ENCODE peak calls at places on chromosomes 13 and 19, in seven cellular contexts. One of them, this sample, is unnamed.

GRCh38 chr19:1811942-1812425 is at the start of gene ATP8B3:
- DNase-seq in neuronal stem cell: no peak
- DNase-seq in IMR-90: no peak
- DNase-seq in trophoblast cell: no peak
- DNase-seq in mesendoderm: no peak
- DNase-seq in H9: no peak
- DNase-seq in H1: peak
- DNase-seq in this sample: no peak

GRCh38 chr19:11507370-11508078 is 1.9 kb upstream of the ZNF653 start:
- DNase-seq in neuronal stem cell: no peak
- DNase-seq in IMR-90: no peak
- DNase-seq in trophoblast cell: no peak
- DNase-seq in mesendoderm: no peak
- DNase-seq in H9: no peak
- DNase-seq in H1: no peak
- DNase-seq in this sample: no peak

GRCh38 chr19:45414468-45414867 is 8.0 kb downstream of the POLR1G start:
- DNase-seq in neuronal stem cell: no peak
- DNase-seq in IMR-90: no peak
- DNase-seq in trophoblast cell: no peak
- DNase-seq in mesendoderm: no peak
- DNase-seq in H9: no peak
- DNase-seq in H1: no peak
- DNase-seq in this sample: no peak

GRCh38 chr19:28472111-28472510 is 740.8 kb downstream of the UQCRFS1 start:
- DNase-seq in neuronal stem cell: no peak
- DNase-seq in IMR-90: no peak
- DNase-seq in trophoblast cell: peak
- DNase-seq in mesendoderm: no peak
- DNase-seq in H9: no peak
- DNase-seq in H1: no peak
- DNase-seq in this sample: no peak

GRCh38 chr19:4594199-4594598 is 34.7 kb upstream of the SEMA6B start:
- DNase-seq in neuronal stem cell: no peak
- DNase-seq in IMR-90: peak
- DNase-seq in trophoblast cell: no peak
- DNase-seq in mesendoderm: no peak
- DNase-seq in H9: no peak
- DNase-seq in H1: no peak
- DNase-seq in this sample: peak

GRCh38 chr19:17496337-17496997 is 15.0 kb upstream of the PGLS start:
- DNase-seq in neuronal stem cell: peak
- DNase-seq in IMR-90: peak
- DNase-seq in trophoblast cell: peak
- DNase-seq in mesendoderm: peak
- DNase-seq in H9: peak
- DNase-seq in H1: peak
- DNase-seq in this sample: peak

GRCh38 chr13:42990147-42990990 is 1.7 kb downstream of the EPSTI1 start:
- DNase-seq in neuronal stem cell: no peak
- DNase-seq in IMR-90: peak
- DNase-seq in trophoblast cell: no peak
- DNase-seq in mesendoderm: no peak
- DNase-seq in H9: no peak
- DNase-seq in H1: no peak
- DNase-seq in this sample: peak

GRCh38 chr19:12064266-12065099 is at the start of gene ZNF844:
- DNase-seq in neuronal stem cell: peak
- DNase-seq in IMR-90: peak
- DNase-seq in trophoblast cell: peak
- DNase-seq in mesendoderm: peak
- DNase-seq in H9: peak
- DNase-seq in H1: peak
- DNase-seq in this sample: peak

GRCh38 chr19:23901360-23901759 is 13.3 kb upstream of the ZNF726 start:
- DNase-seq in neuronal stem cell: no peak
- DNase-seq in IMR-90: no peak
- DNase-seq in trophoblast cell: no peak
- DNase-seq in mesendoderm: no peak
- DNase-seq in H9: no peak
- DNase-seq in H1: no peak
- DNase-seq in this sample: no peak

GRCh38 chr13:99827011-99827410 is 144.6 kb downstream of the ZIC5 start:
- DNase-seq in neuronal stem cell: no peak
- DNase-seq in IMR-90: no peak
- DNase-seq in trophoblast cell: no peak
- DNase-seq in mesendoderm: no peak
- DNase-seq in H9: no peak
- DNase-seq in H1: no peak
- DNase-seq in this sample: no peak

GRCh38 chr19:46426506-46427162 is 2.1 kb downstream of the PNMA8C start:
- DNase-seq in neuronal stem cell: peak
- DNase-seq in IMR-90: peak
- DNase-seq in trophoblast cell: peak
- DNase-seq in mesendoderm: peak
- DNase-seq in H9: peak
- DNase-seq in H1: peak
- DNase-seq in this sample: peak

GRCh38 chr19:44435441-44435840 is 12.8 kb downstream of the ZNF229 start:
- DNase-seq in neuronal stem cell: no peak
- DNase-seq in IMR-90: no peak
- DNase-seq in trophoblast cell: no peak
- DNase-seq in mesendoderm: no peak
- DNase-seq in H9: no peak
- DNase-seq in H1: no peak
- DNase-seq in this sample: no peak

GRCh38 chr13:72523049-72523448 is 204.4 kb downstream of the MZT1 start:
- DNase-seq in neuronal stem cell: no peak
- DNase-seq in IMR-90: no peak
- DNase-seq in trophoblast cell: no peak
- DNase-seq in mesendoderm: no peak
- DNase-seq in H9: no peak
- DNase-seq in H1: no peak
- DNase-seq in this sample: no peak

GRCh38 chr13:106038752-106039151 is 496.7 kb downstream of the EFNB2 start:
- DNase-seq in neuronal stem cell: no peak
- DNase-seq in IMR-90: peak
- DNase-seq in trophoblast cell: no peak
- DNase-seq in mesendoderm: no peak
- DNase-seq in H9: no peak
- DNase-seq in H1: no peak
- DNase-seq in this sample: peak

GRCh38 chr19:17576758-17577532 is 21.5 kb downstream of the COLGALT1 start:
- DNase-seq in neuronal stem cell: peak
- DNase-seq in IMR-90: no peak
- DNase-seq in trophoblast cell: peak
- DNase-seq in mesendoderm: peak
- DNase-seq in H9: peak
- DNase-seq in H1: peak
- DNase-seq in this sample: no peak

GRCh38 chr13:34750078-34750703 is 191.9 kb upstream of the NBEA start:
- DNase-seq in neuronal stem cell: peak
- DNase-seq in IMR-90: no peak
- DNase-seq in trophoblast cell: no peak
- DNase-seq in mesendoderm: peak
- DNase-seq in H9: peak
- DNase-seq in H1: peak
- DNase-seq in this sample: no peak

GRCh38 chr13:71775946-71776345 is 91.1 kb downstream of the DACH1 start:
- DNase-seq in neuronal stem cell: no peak
- DNase-seq in IMR-90: no peak
- DNase-seq in trophoblast cell: no peak
- DNase-seq in mesendoderm: no peak
- DNase-seq in H9: no peak
- DNase-seq in H1: no peak
- DNase-seq in this sample: no peak

GRCh38 chr19:2047449-2048103 is 3.5 kb downstream of the MKNK2 start:
- DNase-seq in neuronal stem cell: no peak
- DNase-seq in IMR-90: no peak
- DNase-seq in trophoblast cell: no peak
- DNase-seq in mesendoderm: no peak
- DNase-seq in H9: peak
- DNase-seq in H1: no peak
- DNase-seq in this sample: peak

GRCh38 chr19:16369664-16370576 is 45.3 kb downstream of the KLF2 start:
- DNase-seq in neuronal stem cell: no peak
- DNase-seq in IMR-90: no peak
- DNase-seq in trophoblast cell: no peak
- DNase-seq in mesendoderm: no peak
- DNase-seq in H9: no peak
- DNase-seq in H1: no peak
- DNase-seq in this sample: no peak

GRCh38 chr13:95020298-95020987 is 280.8 kb downstream of the ABCC4 start:
- DNase-seq in neuronal stem cell: no peak
- DNase-seq in IMR-90: no peak
- DNase-seq in trophoblast cell: no peak
- DNase-seq in mesendoderm: no peak
- DNase-seq in H9: no peak
- DNase-seq in H1: no peak
- DNase-seq in this sample: no peak

GRCh38 chr13:51003642-51004041 is 94.1 kb downstream of the RNASEH2B start:
- DNase-seq in neuronal stem cell: no peak
- DNase-seq in IMR-90: no peak
- DNase-seq in trophoblast cell: no peak
- DNase-seq in mesendoderm: no peak
- DNase-seq in H9: no peak
- DNase-seq in H1: no peak
- DNase-seq in this sample: no peak
- H4K8ac ChIP-seq in neuronal stem cell: no peak
- H4K8ac ChIP-seq in IMR-90: no peak
- H4K8ac ChIP-seq in trophoblast cell: no peak
- H4K8ac ChIP-seq in mesendoderm: no peak
- H4K8ac ChIP-seq in H9: no peak
- H4K8ac ChIP-seq in H1: no peak
- H4K8ac ChIP-seq in this sample: no peak

DNA sequence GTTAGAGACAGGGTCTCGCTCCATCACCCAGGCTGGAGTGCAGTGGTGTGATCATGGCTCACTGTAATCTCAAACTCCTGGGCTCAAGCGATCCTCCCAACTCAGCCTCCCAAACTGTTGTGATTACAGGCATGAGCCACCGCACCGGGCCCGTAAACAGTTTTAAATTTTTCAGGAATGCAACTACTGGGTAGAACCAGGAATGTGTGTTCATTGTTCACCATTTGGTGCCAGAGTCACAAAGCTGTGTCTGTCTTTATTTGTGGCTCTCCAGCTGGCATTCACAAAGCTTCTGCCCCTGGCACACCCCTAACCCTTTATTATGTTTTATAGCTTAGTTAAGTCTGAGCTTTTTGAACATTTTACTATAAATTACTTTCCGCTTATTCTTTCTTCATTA is 19.8 kb upstream of the ACP7 start:
- DNase-seq in neuronal stem cell: no peak
- DNase-seq in IMR-90: no peak
- DNase-seq in trophoblast cell: no peak
- DNase-seq in mesendoderm: no peak
- DNase-seq in H9: no peak
- DNase-seq in H1: no peak
- DNase-seq in this sample: no peak
- H4K8ac ChIP-seq in neuronal stem cell: no peak
- H4K8ac ChIP-seq in IMR-90: no peak
- H4K8ac ChIP-seq in trophoblast cell: no peak
- H4K8ac ChIP-seq in mesendoderm: no peak
- H4K8ac ChIP-seq in H9: no peak
- H4K8ac ChIP-seq in H1: no peak
- H4K8ac ChIP-seq in this sample: no peak

GRCh38 chr19:33551676-33552075 is 30.1 kb upstream of the PEPD start:
- DNase-seq in neuronal stem cell: no peak
- DNase-seq in IMR-90: no peak
- DNase-seq in trophoblast cell: no peak
- DNase-seq in mesendoderm: no peak
- DNase-seq in H9: no peak
- DNase-seq in H1: no peak
- DNase-seq in this sample: no peak
- H4K8ac ChIP-seq in neuronal stem cell: no peak
- H4K8ac ChIP-seq in IMR-90: no peak
- H4K8ac ChIP-seq in trophoblast cell: no peak
- H4K8ac ChIP-seq in mesendoderm: no peak
- H4K8ac ChIP-seq in H9: no peak
- H4K8ac ChIP-seq in H1: no peak
- H4K8ac ChIP-seq in this sample: no peak

GRCh38 chr19:54535601-54536000 is 33.0 kb downstream of the LAIR2 start:
- DNase-seq in neuronal stem cell: no peak
- DNase-seq in IMR-90: no peak
- DNase-seq in trophoblast cell: no peak
- DNase-seq in mesendoderm: no peak
- DNase-seq in H9: no peak
- DNase-seq in H1: no peak
- DNase-seq in this sample: no peak
- H4K8ac ChIP-seq in neuronal stem cell: no peak
- H4K8ac ChIP-seq in IMR-90: no peak
- H4K8ac ChIP-seq in trophoblast cell: no peak
- H4K8ac ChIP-seq in mesendoderm: no peak
- H4K8ac ChIP-seq in H9: no peak
- H4K8ac ChIP-seq in H1: no peak
- H4K8ac ChIP-seq in this sample: no peak

GRCh38 chr13:27691207-27691606 is 69.5 kb downstream of the POLR1D start:
- DNase-seq in neuronal stem cell: no peak
- DNase-seq in IMR-90: no peak
- DNase-seq in trophoblast cell: no peak
- DNase-seq in mesendoderm: peak
- DNase-seq in H9: no peak
- DNase-seq in H1: no peak
- DNase-seq in this sample: no peak

GRCh38 chr13:27696731-27697130 is 75.0 kb downstream of the POLR1D start:
- DNase-seq in neuronal stem cell: no peak
- DNase-seq in IMR-90: no peak
- DNase-seq in trophoblast cell: no peak
- DNase-seq in mesendoderm: no peak
- DNase-seq in H9: no peak
- DNase-seq in H1: no peak
- DNase-seq in this sample: no peak
- H4K8ac ChIP-seq in neuronal stem cell: no peak
- H4K8ac ChIP-seq in IMR-90: no peak
- H4K8ac ChIP-seq in trophoblast cell: no peak
- H4K8ac ChIP-seq in mesendoderm: no peak
- H4K8ac ChIP-seq in H9: no peak
- H4K8ac ChIP-seq in H1: no peak
- H4K8ac ChIP-seq in this sample: no peak

GRCh38 chr13:51605698-51606097 is 21.4 kb downstream of the WDFY2 start:
- DNase-seq in neuronal stem cell: no peak
- DNase-seq in IMR-90: no peak
- DNase-seq in trophoblast cell: no peak
- DNase-seq in mesendoderm: no peak
- DNase-seq in H9: no peak
- DNase-seq in H1: no peak
- DNase-seq in this sample: no peak

GRCh38 chr13:51599444-51600176 is 15.3 kb downstream of the WDFY2 start:
- DNase-seq in neuronal stem cell: no peak
- DNase-seq in IMR-90: no peak
- DNase-seq in trophoblast cell: no peak
- DNase-seq in mesendoderm: no peak
- DNase-seq in H9: no peak
- DNase-seq in H1: no peak
- DNase-seq in this sample: no peak

GRCh38 chr13:51603716-51604115 is 19.5 kb downstream of the WDFY2 start:
- DNase-seq in neuronal stem cell: no peak
- DNase-seq in IMR-90: no peak
- DNase-seq in trophoblast cell: no peak
- DNase-seq in mesendoderm: no peak
- DNase-seq in H9: no peak
- DNase-seq in H1: no peak
- DNase-seq in this sample: no peak

GRCh38 chr13:51600703-51601102 is 16.4 kb downstream of the WDFY2 start:
- DNase-seq in neuronal stem cell: no peak
- DNase-seq in IMR-90: no peak
- DNase-seq in trophoblast cell: no peak
- DNase-seq in mesendoderm: no peak
- DNase-seq in H9: no peak
- DNase-seq in H1: no peak
- DNase-seq in this sample: no peak

GRCh38 chr13:51601601-51602348 is 17.5 kb downstream of the WDFY2 start:
- DNase-seq in neuronal stem cell: no peak
- DNase-seq in IMR-90: no peak
- DNase-seq in trophoblast cell: no peak
- DNase-seq in mesendoderm: no peak
- DNase-seq in H9: no peak
- DNase-seq in H1: no peak
- DNase-seq in this sample: no peak
- H4K8ac ChIP-seq in neuronal stem cell: no peak
- H4K8ac ChIP-seq in IMR-90: no peak
- H4K8ac ChIP-seq in trophoblast cell: no peak
- H4K8ac ChIP-seq in mesendoderm: no peak
- H4K8ac ChIP-seq in H9: no peak
- H4K8ac ChIP-seq in H1: no peak
- H4K8ac ChIP-seq in this sample: no peak

This sample was measured in mesenchymal stem cell.